ENCODE peak calls at places on chromosomes 3 and 15, in four cellular contexts. One of them, this sample, is unnamed. For H3K4me1, the result is how much of the 10 kb centered on the place peaks cover.

GRCh38 chr3:173770011-173770410 is 372.5 kb downstream of the NLGN1 start:
- DNase-seq in psoas muscle: no peak
- DNase-seq in SJSA1: no peak
- DNase-seq in GM23248: peak
- DNase-seq in this sample: no peak

GRCh38 chr3:111747490-111747889 is 111.6 kb upstream of the PHLDB2 start:
- DNase-seq in SJSA1: peak
- DNase-seq in GM23248: peak
- DNase-seq in psoas muscle: no peak
- DNase-seq in this sample: no peak

GRCh38 chr3:189076459-189076858 is 95.3 kb upstream of the TPRG1 start:
- DNase-seq in SJSA1: no peak
- DNase-seq in psoas muscle: no peak
- DNase-seq in GM23248: no peak
- DNase-seq in this sample: no peak

GRCh38 chr3:109900774-109901173 is 563.4 kb upstream of the DPPA4 start:
- DNase-seq in GM23248: no peak
- DNase-seq in SJSA1: no peak
- DNase-seq in psoas muscle: no peak
- DNase-seq in this sample: no peak

GRCh38 chr3:61537366-61537765 is 24.0 kb upstream of the PTPRG start:
- DNase-seq in GM23248: no peak
- DNase-seq in SJSA1: no peak
- DNase-seq in psoas muscle: no peak
- DNase-seq in this sample: no peak

GRCh38 chr3:35184775-35185174 is 454.6 kb upstream of the ARPP21 start:
- DNase-seq in GM23248: no peak
- DNase-seq in psoas muscle: no peak
- DNase-seq in SJSA1: no peak
- DNase-seq in this sample: no peak

GRCh38 chr3:195461518-195462307 is 18.9 kb upstream of the ACAP2 start:
- DNase-seq in SJSA1: no peak
- DNase-seq in GM23248: no peak
- DNase-seq in psoas muscle: no peak
- DNase-seq in this sample: no peak

GRCh38 chr3:32913790-32914446 is 37.5 kb upstream of the CCR4 start:
- DNase-seq in SJSA1: no peak
- DNase-seq in psoas muscle: peak
- DNase-seq in GM23248: peak
- DNase-seq in this sample: peak

GRCh38 chr3:48427630-48427962 is 2.3 kb downstream of the PLXNB1 start:
- DNase-seq in SJSA1: no peak
- DNase-seq in GM23248: no peak
- DNase-seq in psoas muscle: no peak
- DNase-seq in this sample: no peak

GRCh38 chr3:180447156-180447555 is 154.8 kb upstream of the TTC14 start:
- DNase-seq in SJSA1: no peak
- DNase-seq in GM23248: peak
- DNase-seq in psoas muscle: no peak
- DNase-seq in this sample: no peak

GRCh38 chr3:133838296-133838789 is 32.7 kb downstream of the SRPRB start:
- DNase-seq in SJSA1: no peak
- DNase-seq in GM23248: no peak
- DNase-seq in psoas muscle: no peak
- DNase-seq in this sample: no peak

GRCh38 chr15:58212909-58213526 is 74.8 kb downstream of the AQP9 start:
- DNase-seq in GM23248: peak
- DNase-seq in psoas muscle: no peak
- DNase-seq in SJSA1: peak
- DNase-seq in this sample: no peak

GRCh38 chr3:44554626-44555592 is at the start of gene ZKSCAN7:
- DNase-seq in psoas muscle: peak
- DNase-seq in SJSA1: peak
- DNase-seq in GM23248: peak
- DNase-seq in this sample: peak

GRCh38 chr3:128584412-128585020 is 66.1 kb downstream of the RPN1 start:
- DNase-seq in psoas muscle: peak
- DNase-seq in GM23248: peak
- DNase-seq in SJSA1: peak
- DNase-seq in this sample: peak

GRCh38 chr3:142445816-142446254 is 2.0 kb downstream of the XRN1 start:
- DNase-seq in psoas muscle: no peak
- DNase-seq in GM23248: peak
- DNase-seq in SJSA1: no peak
- DNase-seq in this sample: no peak

GRCh38 chr3:28850186-28850585 is 430.7 kb upstream of the RBMS3 start:
- DNase-seq in GM23248: peak
- DNase-seq in psoas muscle: no peak
- DNase-seq in SJSA1: no peak
- DNase-seq in this sample: no peak

GRCh38 chr3:141360888-141361598 is 7.3 kb upstream of the ZBTB38 start:
- DNase-seq in GM23248: peak
- DNase-seq in psoas muscle: no peak
- DNase-seq in SJSA1: peak
- DNase-seq in this sample: no peak

GRCh38 chr3:42031808-42032475 is 59.2 kb upstream of the TRAK1 start:
- DNase-seq in SJSA1: peak
- DNase-seq in GM23248: peak
- DNase-seq in psoas muscle: no peak
- DNase-seq in this sample: peak

GRCh38 chr3:128319107-128319506 is 147.6 kb downstream of the DNAJB8 start:
- DNase-seq in psoas muscle: no peak
- DNase-seq in SJSA1: no peak
- DNase-seq in GM23248: no peak
- DNase-seq in this sample: no peak

GRCh38 chr3:46988616-46989015 is 9.2 kb downstream of the NBEAL2 start:
- DNase-seq in psoas muscle: no peak
- DNase-seq in GM23248: no peak
- DNase-seq in SJSA1: no peak
- DNase-seq in this sample: no peak
- H3K4me1 ChIP-seq in psoas muscle: under half
- H3K4me1 ChIP-seq in GM23248: under half
- H3K4me1 ChIP-seq in SJSA1: under half
- H3K4me1 ChIP-seq in this sample: under half

DNA sequence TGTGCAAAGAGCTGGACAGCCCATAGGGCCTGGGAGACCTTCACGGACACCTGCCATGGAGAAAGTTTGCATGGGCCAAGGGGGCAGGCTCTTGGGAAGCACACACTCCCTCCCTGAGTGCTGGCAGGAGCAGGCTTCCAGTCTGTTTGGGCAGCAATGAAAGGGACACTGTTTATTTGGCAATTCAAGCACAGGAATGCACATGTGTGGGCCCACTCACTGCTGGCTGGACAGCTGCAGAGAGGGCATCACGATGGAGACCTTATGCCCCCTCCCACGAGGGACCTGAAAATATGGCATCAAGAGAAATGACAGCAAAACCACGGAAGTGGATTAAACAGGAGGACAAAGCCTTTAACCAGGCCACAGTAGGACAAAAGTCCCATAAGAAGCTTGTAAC is 149.8 kb downstream of the KLF13 start:
- DNase-seq in GM23248: no peak
- DNase-seq in SJSA1: no peak
- DNase-seq in psoas muscle: no peak
- DNase-seq in this sample: no peak
- H3K4me1 ChIP-seq in GM23248: under half
- H3K4me1 ChIP-seq in SJSA1: under half
- H3K4me1 ChIP-seq in psoas muscle: under half
- H3K4me1 ChIP-seq in this sample: under half

GRCh38 chr3:30646181-30646876 is 39.9 kb downstream of the TGFBR2 start:
- DNase-seq in SJSA1: no peak
- DNase-seq in GM23248: peak
- DNase-seq in psoas muscle: no peak
- DNase-seq in this sample: no peak

GRCh38 chr3:30648670-30649357 is 42.4 kb downstream of the TGFBR2 start:
- DNase-seq in SJSA1: peak
- DNase-seq in psoas muscle: no peak
- DNase-seq in GM23248: no peak
- DNase-seq in this sample: no peak

GRCh38 chr3:30644615-30645014 is 38.2 kb downstream of the TGFBR2 start:
- DNase-seq in psoas muscle: peak
- DNase-seq in GM23248: peak
- DNase-seq in SJSA1: no peak
- DNase-seq in this sample: no peak

GRCh38 chr3:30645077-30645476 is 38.7 kb downstream of the TGFBR2 start:
- DNase-seq in SJSA1: no peak
- DNase-seq in GM23248: no peak
- DNase-seq in psoas muscle: no peak
- DNase-seq in this sample: no peak

GRCh38 chr3:30646961-30647752 is 40.8 kb downstream of the TGFBR2 start:
- DNase-seq in SJSA1: no peak
- DNase-seq in psoas muscle: no peak
- DNase-seq in GM23248: no peak
- DNase-seq in this sample: no peak
- H3K4me1 ChIP-seq in SJSA1: under half
- H3K4me1 ChIP-seq in psoas muscle: under half
- H3K4me1 ChIP-seq in GM23248: under half
- H3K4me1 ChIP-seq in this sample: under half

GRCh38 chr3:58357402-58357801 is 24.7 kb downstream of the PXK start:
- DNase-seq in SJSA1: no peak
- DNase-seq in GM23248: no peak
- DNase-seq in psoas muscle: no peak
- DNase-seq in this sample: no peak
- H3K4me1 ChIP-seq in SJSA1: under half
- H3K4me1 ChIP-seq in GM23248: under half
- H3K4me1 ChIP-seq in psoas muscle: under half
- H3K4me1 ChIP-seq in this sample: under half

GRCh38 chr3:71579934-71580318 is 3.6 kb downstream of the FOXP1 start:
- DNase-seq in GM23248: peak
- DNase-seq in psoas muscle: no peak
- DNase-seq in SJSA1: peak
- DNase-seq in this sample: no peak
- H3K4me1 ChIP-seq in GM23248: under half
- H3K4me1 ChIP-seq in psoas muscle: under half
- H3K4me1 ChIP-seq in SJSA1: under half
- H3K4me1 ChIP-seq in this sample: under half

GRCh38 chr3:50562866-50563265 is 4.7 kb downstream of the C3orf18 start:
- DNase-seq in psoas muscle: no peak
- DNase-seq in GM23248: peak
- DNase-seq in SJSA1: peak
- DNase-seq in this sample: no peak
- H3K4me1 ChIP-seq in psoas muscle: under half
- H3K4me1 ChIP-seq in GM23248: under half
- H3K4me1 ChIP-seq in SJSA1: under half
- H3K4me1 ChIP-seq in this sample: under half

GRCh38 chr15:98794754-98795153 is 146.4 kb downstream of the IGF1R start:
- DNase-seq in psoas muscle: no peak
- DNase-seq in SJSA1: no peak
- DNase-seq in GM23248: no peak
- DNase-seq in this sample: no peak

GRCh38 chr15:98794211-98794610 is 145.9 kb downstream of the IGF1R start:
- DNase-seq in GM23248: no peak
- DNase-seq in SJSA1: no peak
- DNase-seq in psoas muscle: no peak
- DNase-seq in this sample: no peak

GRCh38 chr15:98790270-98790669 is 141.9 kb downstream of the IGF1R start:
- DNase-seq in psoas muscle: no peak
- DNase-seq in GM23248: no peak
- DNase-seq in SJSA1: no peak
- DNase-seq in this sample: no peak

GRCh38 chr15:98791046-98791701 is 142.8 kb downstream of the IGF1R start:
- DNase-seq in psoas muscle: no peak
- DNase-seq in SJSA1: no peak
- DNase-seq in GM23248: no peak
- DNase-seq in this sample: no peak

GRCh38 chr15:98792117-98792516 is 143.8 kb downstream of the IGF1R start:
- DNase-seq in GM23248: no peak
- DNase-seq in psoas muscle: no peak
- DNase-seq in SJSA1: no peak
- DNase-seq in this sample: no peak
- H3K4me1 ChIP-seq in GM23248: half or more
- H3K4me1 ChIP-seq in psoas muscle: under half
- H3K4me1 ChIP-seq in SJSA1: under half
- H3K4me1 ChIP-seq in this sample: under half

DNA sequence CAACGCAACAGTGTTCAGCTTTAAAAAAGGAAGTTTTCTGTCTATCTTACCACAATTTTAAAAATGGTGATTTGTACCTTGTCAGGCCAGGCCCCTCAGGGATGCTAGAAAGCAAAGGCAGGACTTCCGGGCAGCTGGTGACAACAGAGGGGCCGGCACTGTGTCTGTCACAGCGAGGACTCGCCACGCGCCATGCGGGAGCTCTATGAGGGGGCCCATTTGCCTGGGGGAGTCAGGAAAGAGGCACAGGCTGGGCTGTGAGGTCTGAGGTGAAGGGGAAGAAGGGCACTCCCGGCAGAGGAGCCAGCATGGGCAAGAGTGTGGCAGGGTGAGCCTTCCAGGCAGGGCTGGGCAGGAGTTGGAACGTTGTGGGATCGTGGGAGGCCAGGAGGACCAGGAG is 7.0 kb downstream of the IQSEC1 start:
- DNase-seq in SJSA1: no peak
- DNase-seq in GM23248: no peak
- DNase-seq in psoas muscle: no peak
- DNase-seq in this sample: no peak
- H3K4me1 ChIP-seq in SJSA1: under half
- H3K4me1 ChIP-seq in GM23248: under half
- H3K4me1 ChIP-seq in psoas muscle: under half
- H3K4me1 ChIP-seq in this sample: under half

GRCh38 chr3:158722108-158722507 is 10.1 kb downstream of the RARRES1 start:
- DNase-seq in psoas muscle: no peak
- DNase-seq in GM23248: no peak
- DNase-seq in SJSA1: no peak
- DNase-seq in this sample: no peak

GRCh38 chr3:158717576-158717975 is 14.7 kb downstream of the RARRES1 start:
- DNase-seq in psoas muscle: no peak
- DNase-seq in SJSA1: no peak
- DNase-seq in GM23248: no peak
- DNase-seq in this sample: no peak

GRCh38 chr3:158723991-158724390 is 8.3 kb downstream of the RARRES1 start:
- DNase-seq in psoas muscle: no peak
- DNase-seq in SJSA1: no peak
- DNase-seq in GM23248: no peak
- DNase-seq in this sample: no peak

GRCh38 chr3:158713094-158713499 is 19.2 kb downstream of the RARRES1 start:
- DNase-seq in SJSA1: no peak
- DNase-seq in psoas muscle: no peak
- DNase-seq in GM23248: peak
- DNase-seq in this sample: no peak

GRCh38 chr3:158718490-158719170 is 13.6 kb downstream of the RARRES1 start:
- DNase-seq in SJSA1: no peak
- DNase-seq in psoas muscle: no peak
- DNase-seq in GM23248: peak
- DNase-seq in this sample: no peak
- H3K4me1 ChIP-seq in SJSA1: under half
- H3K4me1 ChIP-seq in psoas muscle: under half
- H3K4me1 ChIP-seq in GM23248: under half
- H3K4me1 ChIP-seq in this sample: under half

GRCh38 chr15:74257105-74257504 is 21.0 kb downstream of the CCDC33 start:
- DNase-seq in psoas muscle: no peak
- DNase-seq in GM23248: no peak
- DNase-seq in SJSA1: no peak
- DNase-seq in this sample: no peak
- H3K4me1 ChIP-seq in psoas muscle: under half
- H3K4me1 ChIP-seq in GM23248: under half
- H3K4me1 ChIP-seq in SJSA1: under half
- H3K4me1 ChIP-seq in this sample: under half

This sample was measured in ovary.